ENCODE peak calls at places on chromosomes 6 and 20, in five cellular contexts. A is central memory CD4-positive, alpha-beta T cell; F is activated T-cell treated with anti-CD3 and anti-CD28 coated beads, Interleukin-2, amount 50 U/mL, for 72 hours; X is NCI-H1048; G is activated naive CD4-positive, alpha-beta T cell treated with anti-CD3 and anti-CD28 coated beads, Interleukin-2, amount 50 U/mL, for 16 hours. W is an unnamed sample.

GRCh38 chr6:18277181-18278006 is 13.1 kb upstream of the DEK start:
- DNase-seq in A (no peak), F (no peak), X (no peak), G (no peak), W (peak)

GRCh38 chr6:161367472-161367871 is 93.6 kb upstream of the AGPAT4 start:
- DNase-seq in A (no peak), F (no peak), X (no peak), G (no peak), W (no peak)

GRCh38 chr20:51195419-51195901 is 172.6 kb upstream of the KCNG1 start:
- DNase-seq in A (no peak), F (no peak), X (no peak), G (no peak), W (no peak)

GRCh38 chr6:30646450-30647038 is 389 bp upstream of the C6orf136 start:
- DNase-seq in A (no peak), F (no peak), X (no peak), G (peak), W (no peak)

GRCh38 chr6:134826889-134827737 is 122.8 kb downstream of the ALDH8A1 start:
- DNase-seq in A (no peak), F (no peak), X (no peak), G (no peak), W (no peak)

GRCh38 chr20:57529810-57530209 is 4.9 kb upstream of the CTCFL start:
- DNase-seq in A (no peak), F (no peak), X (no peak), G (no peak), W (no peak)

GRCh38 chr6:2710412-2710811 is 40.3 kb downstream of the MYLK4 start:
- DNase-seq in A (no peak), F (no peak), X (no peak), G (no peak), W (no peak)

GRCh38 chr20:61815678-61816077 is 250.0 kb downstream of the TAF4 start:
- DNase-seq in A (no peak), F (no peak), X (no peak), G (no peak), W (no peak)

GRCh38 chr20:56587307-56588108 is 41.6 kb upstream of the TFAP2C start:
- DNase-seq in A (no peak), F (no peak), X (no peak), G (no peak), W (no peak)

GRCh38 chr6:134132494-134133141 is 80.2 kb upstream of the SLC2A12 start:
- DNase-seq in A (no peak), F (no peak), X (no peak), G (no peak), W (no peak)

GRCh38 chr20:43459022-43459942 is 1.6 kb downstream of the SRSF6 start:
- DNase-seq in A (peak), F (peak), X (no peak), G (no peak), W (no peak)

GRCh38 chr6:154154389-154154967 is 115.4 kb downstream of the OPRM1 start:
- DNase-seq in A (peak), F (peak), X (peak), G (peak), W (no peak)

GRCh38 chr6:108157234-108157971 is 8.4 kb upstream of the NR2E1 start:
- DNase-seq in A (no peak), F (no peak), X (no peak), G (no peak), W (no peak)

GRCh38 chr6:41443616-41444525 is 102.3 kb upstream of the FOXP4 start:
- DNase-seq in A (no peak), F (no peak), X (no peak), G (no peak), W (no peak)

GRCh38 chr6:90765491-90765890 is 178.6 kb upstream of the MAP3K7 start:
- DNase-seq in A (no peak), F (no peak), X (no peak), G (no peak), W (no peak)